ENCODE peak calls at places on chromosomes 5 and 9, in five cellular contexts. O is DMS153, Y is ACHN, L is cardiac fibroblast, Q is kidney tubule cell. I is an unnamed sample.
A peak's percentile ranks its signal among the peaks of the same experiment; 100 is the strongest.

GRCh38 chr9:127193483-127193882 is 71.0 kb upstream of the ANGPTL2 start:
- DNase-seq in O (no peak), Y (no peak), L (no peak), Q (no peak), I (no peak)

GRCh38 chr9:108515856-108516255 is 339.9 kb downstream of the ACTL7B start:
- DNase-seq in O (no peak), Y (no peak), L (no peak), Q (no peak), I (no peak)

GRCh38 chr9:92263131-92263530 is 30.4 kb downstream of the IARS1 start:
- DNase-seq in O (no peak), Y (no peak), L (no peak), Q (no peak), I (no peak)

GRCh38 chr5:128091579-128091978 is 8.0 kb downstream of the SLC12A2 start:
- DNase-seq in O (no peak), Y (no peak), L (no peak), Q (no peak), I (no peak)

GRCh38 chr5:127702913-127703575 is at the start of gene CCDC192:
- DNase-seq in O (no peak), Y (no peak), L (no peak), Q (no peak), I (no peak)

GRCh38 chr9:9942764-9943424 is 669.9 kb downstream of the PTPRD start:
- DNase-seq in O (peak; percentile 71), Y (peak; percentile 57), L (peak; percentile 71), Q (peak; percentile 66), I (peak; percentile 18)

GRCh38 chr5:170503970-170504525 is at the start of gene KCNIP1:
- DNase-seq in O (no peak), Y (no peak), L (no peak), Q (peak; percentile 39), I (no peak)

GRCh38 chr5:99587983-99588382 is 659.2 kb upstream of the CHD1 start:
- DNase-seq in O (no peak), Y (no peak), L (no peak), Q (no peak), I (no peak)

GRCh38 chr9:114339130-114339908 is 9.7 kb downstream of the ORM2 start:
- DNase-seq in O (no peak), Y (peak; percentile 55), L (peak; percentile 69), Q (peak; percentile 57), I (peak; percentile 51)

GRCh38 chr5:107997338-107997979 is 326.7 kb upstream of the EFNA5 start:
- DNase-seq in O (no peak), Y (no peak), L (peak; percentile 14), Q (peak; percentile 7), I (peak; percentile 78)

GRCh38 chr5:12272389-12272788 is 368.1 kb upstream of the CTNND2 start:
- DNase-seq in O (no peak), Y (peak; percentile 12), L (no peak), Q (no peak), I (no peak)

GRCh38 chr5:32805966-32806626 is 95.0 kb downstream of the NPR3 start:
- DNase-seq in O (no peak), Y (no peak), L (peak; percentile 92), Q (peak; percentile 52), I (peak; percentile 93)

GRCh38 chr9:121013911-121014310 is 36.2 kb downstream of the C5 start:
- DNase-seq in O (no peak), Y (no peak), L (no peak), Q (no peak), I (peak; percentile 4)

I was measured in fibroblast of lung.